ENCODE peak calls at places on chromosomes 5 and 9, in four cellular contexts. Z, G, W and K are unnamed samples.

GRCh38 chr5:79357401-79357800 is 121.5 kb downstream of the JMY start:
- DNase-seq in Z (no peak), G (no peak), W (no peak), K (no peak)

GRCh38 chr5:147522435-147522834 is 12.6 kb upstream of the DPYSL3 start:
- DNase-seq in Z (no peak), G (peak), W (peak), K (no peak)

GRCh38 chr9:684055-684949 is 157.2 kb upstream of the DMRT1 start:
- DNase-seq in Z (no peak), G (peak), W (no peak), K (no peak)

GRCh38 chr9:127689332-127690000 is 17.3 kb upstream of the CFAP157 start:
- DNase-seq in Z (no peak), G (no peak), W (no peak), K (no peak)

GRCh38 chr9:86771391-86771790 is 175.9 kb downstream of the GAS1 start:
- DNase-seq in Z (no peak), G (no peak), W (no peak), K (no peak)

GRCh38 chr5:178114325-178115135 is 1.2 kb downstream of the N4BP3 start:
- DNase-seq in Z (no peak), G (no peak), W (no peak), K (peak)

GRCh38 chr5:22693125-22693524 is 160.0 kb downstream of the CDH12 start:
- DNase-seq in Z (no peak), G (no peak), W (no peak), K (no peak)

GRCh38 chr5:28809811-28810750 is 1771.7 kb upstream of the CDH9 start:
- DNase-seq in Z (no peak), G (no peak), W (peak), K (no peak)

GRCh38 chr5:102411-103043 is 10.6 kb downstream of the PLEKHG4B start:
- DNase-seq in Z (no peak), G (no peak), W (no peak), K (no peak)

GRCh38 chr5:1754531-1755220 is 45.0 kb downstream of the MRPL36 start:
- DNase-seq in Z (no peak), G (no peak), W (no peak), K (no peak)

GRCh38 chr9:129405089-129405830 is 215.6 kb downstream of the C9orf50 start:
- DNase-seq in Z (no peak), G (no peak), W (no peak), K (no peak)

GRCh38 chr9:110142868-110143866 is 64.8 kb downstream of the C9orf152 start:
- DNase-seq in Z (no peak), G (peak), W (peak), K (peak)

DNA sequence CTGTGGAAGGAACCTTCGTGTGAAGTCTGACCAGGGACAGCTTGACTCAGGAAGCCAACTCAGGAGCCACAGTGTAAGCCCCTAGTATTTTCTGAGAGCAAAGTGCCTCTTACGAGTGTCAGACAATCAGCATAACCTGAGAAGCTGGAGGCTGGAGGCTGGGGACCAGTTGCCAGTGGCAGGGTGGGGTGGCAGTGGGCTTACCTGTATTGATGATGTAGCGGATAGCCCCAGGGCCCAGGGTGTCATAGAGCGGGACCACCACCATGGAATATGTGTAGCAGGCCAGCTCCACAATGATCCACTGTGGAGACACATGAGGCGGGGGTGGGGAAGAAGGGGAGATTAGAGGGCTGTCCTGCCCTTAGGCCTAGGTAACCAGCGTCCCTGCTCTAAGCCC is 22.9 kb downstream of the ACSL6 start:
- DNase-seq in Z (no peak), G (no peak), W (no peak), K (no peak)
- TF ChIP-seq CTCF in Z (no peak), G (no peak), W (no peak), K (no peak)

GRCh38 chr5:50302815-50303490 is 138.1 kb downstream of the EMB start:
- DNase-seq in Z (peak), G (peak), W (no peak), K (no peak)
- TF ChIP-seq EZH2phosphoT487 in Z (no peak), G (no peak), W (no peak), K (no peak)

GRCh38 chr5:54520438-54520846 is 2.9 kb downstream of the SNX18 start:
- DNase-seq in Z (no peak), G (peak), W (no peak), K (no peak)

GRCh38 chr5:54519083-54519541 is 1.6 kb downstream of the SNX18 start:
- DNase-seq in Z (no peak), G (no peak), W (no peak), K (no peak)

GRCh38 chr5:54517512-54518145 is at the start of gene SNX18:
- DNase-seq in Z (peak), G (peak), W (peak), K (peak)

GRCh38 chr5:54517174-54517511 is 416 bp upstream of the SNX18 start:
- DNase-seq in Z (no peak), G (no peak), W (no peak), K (no peak)

DNA sequence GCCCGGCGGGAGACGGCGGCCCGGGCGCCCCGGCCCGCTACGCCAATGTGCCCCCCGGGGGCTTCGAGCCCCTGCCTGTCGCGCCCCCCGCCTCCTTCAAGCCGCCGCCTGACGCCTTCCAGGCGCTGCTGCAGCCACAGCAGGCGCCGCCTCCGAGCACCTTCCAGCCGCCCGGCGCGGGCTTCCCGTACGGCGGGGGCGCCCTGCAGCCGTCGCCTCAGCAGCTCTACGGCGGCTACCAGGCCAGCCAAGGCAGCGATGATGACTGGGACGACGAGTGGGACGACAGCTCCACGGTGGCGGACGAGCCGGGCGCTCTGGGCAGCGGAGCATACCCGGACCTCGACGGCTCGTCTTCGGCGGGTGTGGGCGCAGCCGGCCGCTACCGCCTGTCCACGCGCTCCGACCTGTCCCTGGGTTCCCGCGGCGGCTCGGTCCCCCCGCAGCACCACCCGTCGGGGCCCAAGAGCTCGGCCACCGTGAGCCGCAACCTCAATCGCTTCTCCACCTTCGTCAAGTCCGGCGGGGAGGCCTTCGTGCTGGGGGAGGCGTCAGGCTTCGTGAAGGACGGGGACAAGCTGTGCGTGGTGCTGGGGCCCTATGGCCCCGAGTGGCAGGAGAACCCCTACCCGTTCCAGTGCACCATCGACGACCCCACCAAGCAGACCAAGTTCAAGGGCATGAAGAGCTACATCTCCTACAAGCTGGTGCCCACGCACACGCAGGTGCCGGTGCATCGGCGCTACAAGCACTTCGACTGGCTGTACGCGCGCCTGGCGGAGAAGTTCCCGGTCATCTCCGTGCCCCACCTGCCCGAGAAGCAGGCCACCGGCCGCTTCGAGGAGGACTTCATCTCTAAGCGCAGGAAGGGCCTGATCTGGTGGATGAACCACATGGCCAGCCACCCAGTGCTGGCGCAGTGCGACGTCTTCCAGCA is 855 bp downstream of the SNX18 start:
- DNase-seq in Z (no peak), G (peak), W (peak), K (peak)
- H3K4me2 ChIP-seq in Z (peak), G (peak), W (peak), K (peak)

DNA sequence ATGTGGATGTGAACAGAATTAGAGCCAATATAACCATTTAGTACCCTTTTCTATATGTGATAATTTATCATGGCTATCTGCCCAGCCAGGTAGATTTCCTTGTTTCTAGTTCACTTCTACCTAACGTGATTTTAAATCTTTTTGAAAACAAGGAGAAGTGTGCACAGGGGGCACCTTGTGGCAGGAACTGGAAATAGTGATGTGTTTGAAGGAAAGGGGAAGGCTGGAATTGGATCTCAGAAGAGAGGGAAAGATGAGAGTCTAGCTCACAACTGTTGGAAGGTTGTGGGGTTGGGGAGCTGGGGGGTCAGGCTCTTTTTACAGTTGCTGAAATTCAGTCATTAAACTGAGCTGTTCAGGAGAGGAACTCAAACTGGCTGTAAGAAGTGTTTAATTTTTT is 219.5 kb downstream of the KCTD16 start:
- DNase-seq in Z (no peak), G (peak), W (peak), K (no peak)
- TF ChIP-seq CTCF in Z (peak), G (peak), W (peak), K (peak)

GRCh38 chr5:179732918-179733763 is 519 bp downstream of the MAML1 start:
- DNase-seq in Z (no peak), G (peak), W (peak), K (peak)
- TF ChIP-seq EZH2phosphoT487 in Z (no peak), G (no peak), W (no peak), K (no peak)

DNA sequence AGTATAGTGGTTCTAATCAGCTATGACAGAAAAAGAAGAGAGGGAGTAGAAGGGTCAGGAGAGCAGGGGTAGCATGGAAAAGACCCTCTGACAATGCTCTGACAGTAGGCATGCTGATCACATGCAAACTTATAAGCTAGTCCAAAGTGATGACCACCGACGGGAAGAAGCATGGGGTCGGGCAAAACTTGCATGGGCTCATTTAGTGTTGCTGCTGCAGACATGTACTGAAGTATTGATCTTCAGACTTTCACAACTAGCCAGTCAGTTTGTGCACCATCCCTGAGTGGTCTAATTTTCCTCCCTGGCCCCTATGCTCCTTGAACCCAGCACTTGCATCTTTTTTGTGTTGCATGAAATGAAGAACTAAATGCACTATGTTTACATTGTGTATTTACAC is 225.4 kb downstream of the SYK start:
- DNase-seq in Z (no peak), G (no peak), W (no peak), K (no peak)
- H3K4me2 ChIP-seq in Z (no peak), G (no peak), W (no peak), K (no peak)

DNA sequence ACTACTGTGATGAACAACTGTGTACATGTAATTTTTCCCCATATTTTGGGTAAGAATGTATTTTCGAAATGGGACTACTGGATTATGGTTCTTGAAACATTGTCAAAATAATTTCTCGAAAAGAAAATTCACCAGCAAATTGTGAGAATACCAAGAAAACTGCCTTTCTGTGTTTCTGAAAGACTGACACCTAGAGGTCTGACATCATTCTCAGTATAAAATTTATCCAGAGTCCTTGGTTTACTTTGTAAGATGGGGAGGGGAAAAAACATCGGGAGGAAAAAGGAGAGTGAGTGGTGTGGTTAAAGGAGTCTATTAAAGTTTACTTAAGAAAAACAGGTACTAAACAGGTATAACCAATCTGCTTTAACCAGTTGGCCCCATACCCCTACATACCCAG is 149.2 kb downstream of the CEP120 start:
- DNase-seq in Z (no peak), G (peak), W (peak), K (no peak)
- TF ChIP-seq CTCF in Z (peak), G (peak), W (peak), K (no peak)

DNA sequence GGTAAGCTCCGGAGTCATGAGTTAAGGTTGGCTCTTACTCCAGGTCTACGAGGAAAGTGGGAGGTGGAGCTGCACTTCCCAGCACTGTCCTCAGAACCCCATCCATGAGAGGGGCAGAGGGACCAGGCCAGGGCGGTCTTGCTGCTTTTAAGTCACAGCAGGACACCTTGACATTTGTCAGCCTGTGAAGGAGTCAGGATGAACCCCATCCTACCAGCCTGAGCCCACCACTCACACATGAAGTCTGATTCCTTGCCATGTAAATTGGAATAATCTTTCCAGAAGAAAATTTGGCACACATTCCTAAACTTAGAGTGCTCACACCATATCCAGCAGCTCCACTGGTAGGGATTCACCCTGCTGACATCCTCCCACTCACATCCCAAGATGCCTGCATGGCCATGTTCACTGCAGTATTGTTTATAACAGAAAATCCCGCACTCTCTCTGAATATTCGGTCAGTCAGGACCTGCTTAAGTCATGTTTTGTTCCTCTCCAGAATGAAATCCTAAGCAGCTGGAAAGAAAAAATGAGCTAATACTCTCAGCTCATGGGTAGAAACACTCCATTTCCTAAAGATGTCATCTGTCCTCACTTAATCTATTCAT is 79.4 kb upstream of the COL5A1 start:
- DNase-seq in Z (no peak), G (no peak), W (no peak), K (no peak)
- TF ChIP-seq EZH2phosphoT487 in Z (no peak), G (no peak), W (no peak), K (no peak)

DNA sequence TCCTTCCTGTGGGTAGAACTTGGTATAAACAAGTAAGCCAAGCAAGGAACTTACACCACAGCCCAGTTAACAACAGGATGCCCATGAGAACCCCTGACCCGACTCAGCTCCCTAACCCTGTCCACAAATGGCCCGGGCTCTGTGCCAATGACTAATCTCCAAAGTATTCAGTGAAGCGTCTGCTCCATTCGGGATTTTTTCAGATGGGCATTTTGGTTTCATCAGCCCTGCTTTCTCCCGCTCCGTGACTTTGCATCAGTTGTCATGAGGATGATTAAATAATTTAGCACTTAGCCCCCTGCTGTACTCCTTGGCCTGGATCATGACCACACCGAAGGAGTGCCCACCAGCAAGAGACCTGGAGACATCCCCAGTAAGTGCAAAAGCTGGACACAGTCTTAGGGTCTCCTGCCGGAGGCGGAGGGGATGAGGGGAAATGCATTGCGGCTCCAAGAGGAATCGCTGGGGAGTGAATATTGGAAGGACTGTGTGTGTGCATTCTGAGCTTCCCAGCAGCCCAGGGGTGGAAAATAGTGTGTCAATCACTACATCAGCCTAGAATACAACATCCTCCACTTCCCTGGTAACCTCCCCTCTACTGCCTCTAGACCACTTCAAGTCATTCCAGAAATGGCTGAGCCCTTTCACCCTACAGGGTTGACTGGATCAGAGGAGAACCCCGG is 41.4 kb upstream of the DNAH5 start:
- DNase-seq in Z (peak), G (peak), W (no peak), K (no peak)
- H3K4me2 ChIP-seq in Z (peak), G (peak), W (peak), K (no peak)

DNA sequence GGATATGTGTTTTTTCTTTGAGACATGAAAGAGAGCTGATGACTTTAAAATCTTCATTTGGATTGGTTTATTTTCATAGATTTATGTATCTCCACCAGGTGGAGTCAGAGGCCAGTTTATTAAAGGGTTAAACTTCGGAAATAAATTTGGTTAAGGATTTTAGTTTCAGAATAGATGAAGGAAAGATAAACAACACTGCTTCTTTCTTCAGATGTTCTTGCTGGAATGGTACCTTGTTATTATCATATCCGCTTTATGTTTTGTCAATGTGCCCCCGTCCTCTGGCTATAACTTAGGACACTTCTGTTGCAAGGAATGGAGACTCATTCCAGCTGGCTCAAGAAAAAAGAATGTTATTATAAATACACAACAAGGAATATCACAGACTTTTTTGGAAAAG is 81.2 kb downstream of the ALDH1A1 start:
- DNase-seq in Z (peak), G (peak), W (no peak), K (no peak)
- TF ChIP-seq CTCF in Z (peak), G (peak), W (peak), K (peak)